ENCODE peak calls at places on chromosomes 7 and 10, in five cellular contexts. Q is foreskin fibroblast, E is breast epithelium, G is fibroblast of pulmonary artery, D is astrocyte of the cerebellum. F is an unnamed sample.

GRCh38 chr10:36448760-36449681 is 676.4 kb upstream of the ANKRD30A start:
- DNase-seq in Q (no peak), E (no peak), G (peak; percentile 59), D (peak; percentile 16), F (no peak)

GRCh38 chr7:140349172-140349771 is 49.1 kb downstream of the SLC37A3 start:
- DNase-seq in Q (peak; percentile 45), E (no peak), G (peak; percentile 54), D (peak; percentile 26), F (no peak)

GRCh38 chr10:6780008-6780677 is 200.1 kb upstream of the PRKCQ start:
- DNase-seq in Q (no peak), E (no peak), G (no peak), D (no peak), F (no peak)

GRCh38 chr10:86900955-86901354 is 56.5 kb downstream of the MMRN2 start:
- DNase-seq in Q (peak; percentile 88), E (no peak), G (peak; percentile 94), D (no peak), F (no peak)

GRCh38 chr7:70647801-70648491 is 484.0 kb upstream of the GALNT17 start:
- DNase-seq in Q (no peak), E (no peak), G (no peak), D (peak; percentile 28), F (no peak)

GRCh38 chr7:5228066-5228465 is 38.0 kb downstream of the WIPI2 start:
- DNase-seq in Q (no peak), E (no peak), G (no peak), D (no peak), F (no peak)

GRCh38 chr7:79434867-79435266 is 18.6 kb downstream of the MAGI2 start:
- DNase-seq in Q (peak; percentile 60), E (no peak), G (no peak), D (no peak), F (no peak)

GRCh38 chr7:140562921-140563600 is 77.6 kb downstream of the DENND2A start:
- DNase-seq in Q (peak; percentile 42), E (no peak), G (no peak), D (no peak), F (no peak)

GRCh38 chr10:132329565-132330485 is 2.2 kb upstream of the LRRC27 start:
- DNase-seq in Q (peak; percentile 80), E (no peak), G (peak; percentile 63), D (peak; percentile 19), F (peak; percentile 53)

GRCh38 chr7:108146070-108146842 is 16.1 kb upstream of the LAMB4 start:
- DNase-seq in Q (peak; percentile 92), E (peak; percentile 43), G (peak; percentile 91), D (peak; percentile 85), F (peak; percentile 47)

GRCh38 chr10:86298501-86299001 is 68.0 kb downstream of the GRID1 start:
- DNase-seq in Q (no peak), E (no peak), G (no peak), D (no peak), F (no peak)

GRCh38 chr10:31836569-31837406 is 91.8 kb downstream of the ARHGAP12 start:
- DNase-seq in Q (peak; percentile 70), E (no peak), G (peak; percentile 68), D (peak; percentile 23), F (no peak)

GRCh38 chr7:37901236-37901827 is 15.3 kb downstream of the SFRP4 start:
- DNase-seq in Q (peak; percentile 43), E (no peak), G (peak; percentile 74), D (peak; percentile 59), F (peak; percentile 37)

GRCh38 chr7:106841896-106842390 is 23.1 kb upstream of the PIK3CG start:
- DNase-seq in Q (no peak), E (no peak), G (no peak), D (no peak), F (no peak)

GRCh38 chr10:4748726-4749443 is 77.1 kb upstream of the AKR1E2 start:
- DNase-seq in Q (no peak), E (no peak), G (no peak), D (no peak), F (no peak)

GRCh38 chr10:120702032-120702431 is 149.1 kb upstream of the WDR11 start:
- DNase-seq in Q (no peak), E (no peak), G (no peak), D (no peak), F (no peak)

GRCh38 chr10:116961305-116962251 is 43.4 kb downstream of the SHTN1 start:
- DNase-seq in Q (no peak), E (no peak), G (no peak), D (no peak), F (no peak)

GRCh38 chr7:129664029-129665012 is 52.8 kb downstream of the NRF1 start:
- DNase-seq in Q (peak; percentile 80), E (no peak), G (peak; percentile 85), D (peak; percentile 72), F (peak; percentile 59)

GRCh38 chr7:6718124-6718523 is 11.4 kb upstream of the ZNF12 start:
- DNase-seq in Q (no peak), E (no peak), G (no peak), D (no peak), F (no peak)
- TF ChIP-seq CTCF in Q (no peak), E (no peak), G (no peak), D (no peak), F (peak; percentile 16)

DNA sequence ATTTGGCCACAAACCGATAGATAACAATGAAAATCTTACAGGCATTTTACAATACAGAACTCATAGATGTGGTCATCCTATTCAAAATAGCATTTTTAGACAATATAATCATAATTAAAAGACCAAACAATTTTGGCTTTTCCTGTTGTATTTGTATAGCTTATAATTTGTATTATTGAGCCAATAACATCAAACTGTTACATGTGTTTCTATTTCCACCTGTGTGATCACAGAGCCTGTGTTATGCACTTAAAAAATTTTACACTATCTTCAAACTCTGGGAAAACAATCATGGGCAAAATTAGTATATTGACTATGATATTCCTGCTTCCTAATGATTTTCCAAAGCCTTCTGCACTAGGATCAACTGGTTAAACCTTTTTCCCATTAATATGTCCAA is 1.9 kb downstream of the RHOBTB1 start:
- DNase-seq in Q (no peak), E (no peak), G (no peak), D (no peak), F (no peak)
- H3K4me3 ChIP-seq in Q (peak overlapping the region; percentile 86), E (peak overlapping the region; percentile 77), G (peak overlapping the region; percentile 72), D (peak overlapping the region; percentile 71), F (peak overlapping the region; percentile 96)

DNA sequence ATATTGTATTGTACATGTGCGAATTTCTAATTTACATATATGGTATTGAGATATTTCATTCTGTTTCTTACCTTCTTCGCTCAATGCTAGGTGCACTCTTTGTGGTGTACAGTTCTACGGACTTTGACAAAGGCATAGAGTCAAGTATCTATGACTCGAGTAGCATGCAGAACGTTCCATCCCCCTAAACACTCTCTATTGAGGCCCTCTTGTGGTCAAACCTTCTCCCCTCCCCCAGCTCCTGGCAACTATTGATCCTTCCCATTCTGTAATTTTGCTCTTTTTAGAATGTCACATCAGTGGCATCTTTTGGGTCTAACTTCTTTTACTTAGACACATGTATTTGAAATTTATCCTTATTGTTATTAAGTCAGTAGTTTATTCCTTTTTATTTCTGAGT is 30.7 kb upstream of the GDF10 start:
- DNase-seq in Q (no peak), E (no peak), G (no peak), D (no peak), F (no peak)
- TF ChIP-seq CTCF in Q (no peak), E (no peak), G (peak; percentile 22), D (peak; percentile 16), F (peak; percentile 16)

GRCh38 chr10:79150444-79150754 is 81.6 kb downstream of the ZMIZ1 start:
- DNase-seq in Q (no peak), E (no peak), G (no peak), D (no peak), F (no peak)
- H3K4me3 ChIP-seq in Q (no peak overlapping the region), E (no peak overlapping the region), G (no peak overlapping the region), D (no peak overlapping the region), F (no peak overlapping the region)

DNA sequence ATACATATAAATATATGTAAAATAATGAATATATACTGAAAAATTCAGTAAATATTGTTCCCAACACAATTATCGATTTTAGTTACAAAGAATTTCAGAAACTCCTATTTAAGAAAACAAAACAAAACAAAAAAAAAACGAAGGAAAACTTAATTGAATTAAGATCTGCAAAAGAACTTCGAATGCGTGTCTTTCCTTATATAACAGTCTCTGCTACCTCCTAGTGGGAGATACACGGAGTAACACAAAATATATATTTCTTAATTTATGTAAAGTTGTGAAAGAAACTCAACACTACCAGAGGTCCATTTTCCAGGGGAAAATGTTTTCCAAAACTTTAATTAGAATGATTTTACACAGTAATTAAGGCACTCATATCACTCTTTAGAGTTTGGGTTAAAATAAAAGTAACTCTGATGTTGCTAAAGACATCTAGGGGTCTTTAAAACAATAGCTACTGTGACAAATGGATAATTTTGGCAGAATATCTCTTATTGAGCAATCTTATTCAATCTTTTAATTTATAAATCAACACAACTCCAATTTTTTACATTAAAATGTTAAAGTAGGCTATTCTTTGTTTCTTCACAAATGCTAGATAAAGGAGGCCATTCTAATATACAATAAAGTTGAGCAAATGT is 41.6 kb downstream of the NEBL start:
- DNase-seq in Q (peak; percentile 49), E (no peak), G (peak; percentile 64), D (peak; percentile 24), F (no peak)
- TF ChIP-seq CTCF in Q (no peak), E (no peak), G (peak; percentile 53), D (peak; percentile 22), F (peak; percentile 27)

DNA sequence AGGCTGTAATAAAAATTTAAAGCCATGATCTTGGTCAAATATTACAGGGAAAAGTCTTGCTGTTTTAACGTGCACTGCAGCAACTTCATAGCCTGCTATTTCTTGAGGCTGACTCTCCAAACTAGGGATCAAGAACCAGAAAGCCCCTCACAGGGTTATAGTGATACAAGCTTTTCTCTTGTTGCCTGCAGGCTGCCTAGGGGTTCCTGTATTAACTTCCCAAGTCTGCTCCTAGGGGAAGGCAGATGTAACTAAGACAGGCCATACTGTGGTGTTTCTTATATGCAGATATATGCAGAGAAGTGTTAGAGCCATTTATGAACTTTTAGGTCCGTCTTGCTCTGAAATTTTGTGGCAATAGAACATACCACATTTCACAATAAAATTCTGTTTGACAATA is 175.7 kb downstream of the FOXP2 start:
- DNase-seq in Q (no peak), E (no peak), G (no peak), D (no peak), F (no peak)
- H3K4me3 ChIP-seq in Q (no peak overlapping the region), E (no peak overlapping the region), G (no peak overlapping the region), D (no peak overlapping the region), F (no peak overlapping the region)

GRCh38 chr10:22447068-22447467 is 101.8 kb downstream of the SPAG6 start:
- DNase-seq in Q (no peak), E (no peak), G (no peak), D (no peak), F (no peak)
- TF ChIP-seq CTCF in Q (no peak), E (no peak), G (no peak), D (no peak), F (no peak)

GRCh38 chr7:142420554-142421362 is 162.9 kb upstream of the PRSS58 start:
- DNase-seq in Q (peak; percentile 69), E (no peak), G (peak; percentile 13), D (no peak), F (no peak)

GRCh38 chr7:142428094-142428493 is 170.2 kb upstream of the PRSS58 start:
- DNase-seq in Q (no peak), E (no peak), G (no peak), D (no peak), F (no peak)

GRCh38 chr7:142425281-142425680 is 167.4 kb upstream of the PRSS58 start:
- DNase-seq in Q (no peak), E (no peak), G (no peak), D (no peak), F (no peak)
- H3K4me3 ChIP-seq in Q (no peak overlapping the region), E (no peak overlapping the region), G (no peak overlapping the region), D (no peak overlapping the region), F (no peak overlapping the region)